ENCODE peak calls at places on chromosomes 2 and 18, in four cellular contexts. M is aorta, T is uterus, K is pancreas. O is an unnamed sample.
A peak's percentile ranks its signal among the peaks of the same experiment; 100 is the strongest.

GRCh38 chr2:85133751-85134254 is 611 bp downstream of the TCF7L1 start:
- DNase-seq in M (peak; percentile 86), T (peak; percentile 53), K (peak; percentile 83), O (no peak)

GRCh38 chr2:98634406-98635092 is 26.2 kb downstream of the UNC50 start:
- DNase-seq in M (no peak), T (no peak), K (no peak), O (no peak)

GRCh38 chr2:147610491-147611050 is 234.3 kb upstream of the ACVR2A start:
- DNase-seq in M (no peak), T (no peak), K (no peak), O (no peak)

GRCh38 chr2:219631406-219631891 is 4.0 kb downstream of the SLC4A3 start:
- DNase-seq in M (peak; percentile 38), T (no peak), K (no peak), O (no peak)

GRCh38 chr2:169900686-169901085 is 73.4 kb downstream of the UBR3 start:
- DNase-seq in M (no peak), T (no peak), K (no peak), O (no peak)

GRCh38 chr2:219350938-219351280 is 18.4 kb upstream of the RESP18 start:
- DNase-seq in M (no peak), T (no peak), K (no peak), O (no peak)

GRCh38 chr18:29594494-29594893 is 1417.6 kb upstream of the CDH2 start:
- DNase-seq in M (no peak), T (no peak), K (no peak), O (no peak)

GRCh38 chr2:121617042-121617599 is 32.1 kb downstream of the CLASP1 start:
- DNase-seq in M (no peak), T (no peak), K (no peak), O (peak; percentile 13)

GRCh38 chr2:65017335-65017734 is 28.1 kb downstream of the SLC1A4 start:
- DNase-seq in M (no peak), T (no peak), K (no peak), O (no peak)

GRCh38 chr2:46202987-46203386 is 94.2 kb upstream of the EPAS1 start:
- DNase-seq in M (no peak), T (no peak), K (no peak), O (no peak)

GRCh38 chr2:101704816-101705565 is 7.5 kb downstream of the MAP4K4 start:
- DNase-seq in M (no peak), T (no peak), K (no peak), O (no peak)

GRCh38 chr2:161417428-161418274 is 1.6 kb downstream of the TBR1 start:
- DNase-seq in M (no peak), T (no peak), K (no peak), O (no peak)

GRCh38 chr2:100960688-100961087 is 41.4 kb upstream of the RPL31 start:
- DNase-seq in M (peak; percentile 44), T (no peak), K (no peak), O (no peak)

GRCh38 chr2:220370764-220371163 is 743.3 kb downstream of the SLC4A3 start:
- DNase-seq in M (no peak), T (no peak), K (no peak), O (no peak)

GRCh38 chr2:10245661-10246060 is 57.0 kb upstream of the HPCAL1 start:
- DNase-seq in M (peak; percentile 24), T (no peak), K (peak; percentile 6), O (no peak)

GRCh38 chr18:48904086-48904485 is 46.7 kb downstream of the SMAD7 start:
- DNase-seq in M (no peak), T (no peak), K (no peak), O (no peak)

GRCh38 chr2:152071077-152071476 is 27.8 kb downstream of the CACNB4 start:
- DNase-seq in M (no peak), T (no peak), K (no peak), O (no peak)

GRCh38 chr2:234003972-234004617 is 46.4 kb upstream of the SPP2 start:
- DNase-seq in M (peak; percentile 78), T (no peak), K (no peak), O (no peak)

GRCh38 chr2:134208825-134209224 is 45.0 kb upstream of the MGAT5 start:
- DNase-seq in M (no peak), T (no peak), K (no peak), O (no peak)

GRCh38 chr2:69164379-69164778 is 151.4 kb downstream of the ANTXR1 start:
- DNase-seq in M (no peak), T (no peak), K (no peak), O (no peak)

GRCh38 chr18:13541621-13542519 is 184.5 kb downstream of the FAM210A start:
- DNase-seq in M (no peak), T (peak; percentile 69), K (no peak), O (no peak)

DNA sequence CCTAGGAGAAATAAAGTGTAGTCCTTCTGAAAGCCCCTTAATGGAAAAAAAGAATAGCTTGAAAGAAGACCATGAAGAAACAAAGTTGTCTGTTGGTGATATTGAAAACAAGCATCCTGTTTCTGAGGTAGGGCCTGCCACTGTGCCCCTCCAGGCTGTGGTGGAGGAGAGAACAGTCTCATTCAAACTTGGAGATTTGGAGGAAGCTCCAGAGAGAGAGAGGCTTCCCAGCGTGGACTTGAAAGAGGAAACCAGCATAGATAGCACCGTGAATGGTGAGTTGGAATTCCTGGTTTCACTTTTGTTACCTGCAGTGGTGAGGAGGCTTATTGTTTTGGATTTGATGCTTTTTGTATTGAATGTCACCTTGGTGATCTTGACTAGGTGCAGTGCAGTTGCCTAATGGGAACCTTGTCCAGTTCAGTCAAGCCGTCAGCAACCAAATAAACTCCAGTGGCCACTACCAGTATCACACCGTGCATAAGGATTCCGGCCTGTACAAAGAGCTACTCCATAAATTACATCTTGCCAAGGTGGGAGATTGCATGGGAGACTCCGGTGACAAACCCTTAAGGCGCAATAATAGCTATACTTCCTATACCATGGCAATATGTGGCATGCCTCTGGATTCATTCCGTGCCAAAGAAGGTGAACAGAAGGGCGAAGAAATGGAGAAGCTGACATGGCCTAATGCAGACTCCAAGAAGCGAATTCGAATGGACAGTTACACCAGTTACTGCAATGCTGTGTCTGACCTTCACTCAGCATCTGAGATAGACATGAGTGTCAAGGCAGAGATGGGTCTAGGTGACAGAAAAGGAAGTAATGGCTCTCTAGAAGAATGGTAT is 13.3 kb downstream of the SLC20A1 start:
- DNase-seq in M (no peak), T (no peak), K (no peak), O (no peak)
- H3K36me3 ChIP-seq in M (peaks cover 14% of the 10 kb centered on the region), T (no peaks in the 10 kb centered on the region), K (peaks cover 67% of the 10 kb centered on the region), O (peaks cover 48% of the 10 kb centered on the region)

DNA sequence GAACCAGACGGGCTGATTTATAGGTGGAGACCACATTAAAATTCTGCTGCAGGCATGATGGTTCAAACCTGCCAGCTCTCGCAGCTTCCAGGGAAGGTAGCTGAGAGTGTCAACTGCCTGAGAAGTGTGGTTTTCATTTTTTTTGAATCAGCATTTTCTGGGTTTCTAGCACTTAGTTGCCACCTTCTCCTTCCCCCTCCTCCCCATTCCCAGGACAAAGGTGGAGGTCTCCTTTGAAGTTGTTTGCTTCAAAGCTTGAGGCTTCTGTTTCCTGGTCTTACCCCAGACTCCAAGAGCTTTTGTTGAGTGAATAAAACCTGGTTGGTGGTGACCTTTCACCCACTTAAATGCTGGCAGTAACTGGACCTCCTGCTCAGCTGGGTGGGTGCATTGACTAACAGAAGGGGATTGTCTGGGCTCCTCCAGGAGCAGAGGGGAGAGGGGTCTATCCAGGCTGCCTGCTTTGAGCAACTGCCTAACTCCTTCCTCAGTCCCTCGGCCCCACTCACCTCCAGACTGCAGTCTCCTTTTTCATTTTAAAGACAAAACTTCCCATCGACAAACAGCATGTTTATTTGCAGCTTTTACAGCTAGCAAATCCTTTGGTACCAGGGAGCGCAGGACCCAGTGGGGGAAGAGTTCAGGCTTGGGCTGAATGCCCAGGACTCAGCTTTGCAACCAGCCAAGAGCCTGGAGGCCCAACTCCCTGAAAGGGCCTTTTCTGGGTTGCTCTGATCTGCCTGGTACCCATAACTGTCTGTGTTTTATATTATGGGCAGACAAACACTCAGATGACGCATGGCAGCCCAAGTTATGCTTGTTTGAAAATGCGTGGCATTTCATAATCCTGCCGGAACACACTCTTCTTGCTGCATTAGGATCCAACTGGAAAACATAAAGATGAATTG is 3.6 kb downstream of the RHOB start:
- DNase-seq in M (peak; percentile 85), T (peak; percentile 85), K (no peak), O (no peak)
- H3K4me3 ChIP-seq in M (peak overlapping the region; percentile 73), T (peak overlapping the region; percentile 89), K (peak overlapping the region; percentile 2), O (no peak overlapping the region)

GRCh38 chr18:77709107-77709506 is 459.5 kb downstream of the GALR1 start:
- DNase-seq in M (no peak), T (no peak), K (no peak), O (no peak)

GRCh38 chr18:77701977-77702376 is 452.3 kb downstream of the GALR1 start:
- DNase-seq in M (no peak), T (no peak), K (no peak), O (no peak)

GRCh38 chr18:77702686-77703085 is 453.0 kb downstream of the GALR1 start:
- DNase-seq in M (no peak), T (peak; percentile 21), K (no peak), O (peak; percentile 16)

GRCh38 chr18:77700051-77700450 is 450.4 kb downstream of the GALR1 start:
- DNase-seq in M (no peak), T (no peak), K (no peak), O (no peak)

DNA sequence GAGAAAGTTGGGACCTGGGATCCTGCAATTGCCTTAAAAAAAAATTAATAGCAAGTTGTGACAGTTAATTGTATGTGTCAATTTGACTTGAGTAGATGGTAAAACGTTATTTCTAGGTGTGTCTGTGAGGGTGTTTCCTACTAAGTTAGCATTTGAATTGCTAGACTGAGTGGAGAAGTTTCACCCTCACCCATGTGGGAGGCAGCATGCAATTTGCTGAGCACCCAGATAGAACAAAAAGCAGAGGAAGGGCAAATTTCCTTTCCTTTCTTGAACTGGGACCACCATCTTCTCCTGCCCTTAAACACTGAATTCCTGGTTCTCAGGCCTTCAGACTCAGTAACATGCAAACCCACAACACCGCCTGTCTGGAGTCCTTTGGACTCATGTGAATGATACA is 455.7 kb downstream of the GALR1 start:
- DNase-seq in M (no peak), T (no peak), K (no peak), O (no peak)
- H3K36me3 ChIP-seq in M (no peaks in the 10 kb centered on the region), T (no peaks in the 10 kb centered on the region), K (no peaks in the 10 kb centered on the region), O (no peaks in the 10 kb centered on the region)

GRCh38 chr2:232420073-232420454 is 13.4 kb downstream of the ALPG start:
- DNase-seq in M (no peak), T (no peak), K (peak; percentile 60), O (no peak)

GRCh38 chr2:232418056-232418455 is 11.4 kb downstream of the ALPG start:
- DNase-seq in M (no peak), T (no peak), K (no peak), O (no peak)

GRCh38 chr2:232419245-232420072 is 12.8 kb downstream of the ALPG start:
- DNase-seq in M (peak; percentile 71), T (no peak), K (peak; percentile 70), O (no peak)

GRCh38 chr2:232417489-232417888 is 10.8 kb downstream of the ALPG start:
- DNase-seq in M (no peak), T (no peak), K (no peak), O (no peak)

GRCh38 chr2:232418466-232419244 is 12.0 kb downstream of the ALPG start:
- DNase-seq in M (no peak), T (no peak), K (peak; percentile 56), O (no peak)
- H3K4me3 ChIP-seq in M (no peak overlapping the region), T (no peak overlapping the region), K (no peak overlapping the region), O (no peak overlapping the region)

O was measured in naive thymus-derived CD4-positive, alpha-beta T cell.